ENCODE peak calls at places on chromosomes 1 and 21, in eight cellular contexts. D is CD8-positive, alpha-beta T cell; X is KG1; Y is AG09319; Q is SHP77; K is NCI-H226; T is AG09309; C is glomerular endothelial cell. L is an unnamed sample.

GRCh38 chr1:6753320-6754140 is 31.7 kb upstream of the CAMTA1 start:
- DNase-seq in C (no peak), K (peak; percentile 48), Q (no peak), X (no peak), D (no peak), Y (no peak), T (no peak), L (no peak)

GRCh38 chr1:65059930-65060538 is 88.0 kb upstream of the AK4 start:
- DNase-seq in Q (no peak), Y (no peak), K (no peak), D (no peak), T (no peak), X (no peak), C (no peak), L (no peak)

GRCh38 chr21:35488941-35489340 is 439.8 kb upstream of the RUNX1 start:
- DNase-seq in K (no peak), D (no peak), Y (no peak), X (no peak), Q (no peak), T (no peak), C (no peak), L (no peak)

GRCh38 chr1:184118051-184118450 is 66.5 kb downstream of the TSEN15 start:
- DNase-seq in Q (no peak), C (no peak), Y (peak; percentile 71), D (no peak), X (no peak), T (peak; percentile 82), K (peak; percentile 98), L (peak; percentile 98)

GRCh38 chr21:38597436-38597835 is 99.2 kb upstream of the ERG start:
- DNase-seq in Y (no peak), T (no peak), X (no peak), C (no peak), K (no peak), Q (no peak), D (no peak), L (no peak)

GRCh38 chr1:236141447-236142357 is 637 bp upstream of the GPR137B start:
- DNase-seq in C (no peak), D (peak; percentile 37), K (peak; percentile 1), Y (no peak), X (no peak), T (peak; percentile 40), Q (peak; percentile 34), L (no peak)

GRCh38 chr1:68141079-68141800 is 90.8 kb upstream of the DIRAS3 start:
- DNase-seq in X (no peak), Q (no peak), Y (peak; percentile 29), C (no peak), D (no peak), K (peak; percentile 67), T (no peak), L (no peak)

GRCh38 chr21:16343776-16344175 is 614.0 kb downstream of the USP25 start:
- DNase-seq in Y (no peak), T (no peak), X (no peak), D (no peak), C (no peak), Q (no peak), K (no peak), L (no peak)

GRCh38 chr1:1206376-1207253 is at the start of gene TNFRSF18:
- DNase-seq in Y (no peak), T (no peak), C (no peak), X (no peak), Q (no peak), D (peak; percentile 31), K (no peak), L (no peak)

GRCh38 chr21:35023396-35024070 is 25.6 kb downstream of the RUNX1 start:
- DNase-seq in Y (no peak), T (no peak), C (no peak), Q (no peak), D (no peak), X (no peak), K (no peak), L (no peak)

GRCh38 chr1:244047739-244048565 is 3.1 kb upstream of the ZBTB18 start:
- DNase-seq in Y (peak; percentile 99), D (peak; percentile 98), K (peak; percentile 98), C (peak; percentile 65), Q (peak; percentile 98), X (peak; percentile 99), T (peak; percentile 97), L (peak; percentile 98)

GRCh38 chr1:224884428-224884827 is 45.0 kb upstream of the DNAH14 start:
- DNase-seq in D (no peak), C (no peak), Y (no peak), T (no peak), K (peak; percentile 60), X (no peak), Q (no peak), L (no peak)

GRCh38 chr1:14135070-14135469 is 435.1 kb downstream of the PRDM2 start:
- DNase-seq in Y (no peak), D (no peak), Q (no peak), T (no peak), C (no peak), K (no peak), X (no peak), L (no peak)

GRCh38 chr1:43822040-43822439 is 111.6 kb upstream of the ARTN start:
- DNase-seq in K (peak; percentile 94), C (peak; percentile 81), X (no peak), T (peak; percentile 74), Y (peak; percentile 44), D (no peak), Q (no peak), L (peak; percentile 74)

GRCh38 chr1:183685112-183685713 is 32.1 kb upstream of the APOBEC4 start:
- DNase-seq in D (no peak), X (peak; percentile 37), K (peak; percentile 31), Q (peak; percentile 33), T (no peak), C (peak; percentile 42), Y (no peak), L (peak; percentile 16)

GRCh38 chr1:204296431-204296988 is 63.2 kb downstream of the PLEKHA6 start:
- DNase-seq in X (no peak), D (no peak), K (peak; percentile 98), C (no peak), Y (peak; percentile 58), Q (no peak), T (peak; percentile 86), L (peak; percentile 85)

GRCh38 chr21:35344582-35344981 is 295.5 kb upstream of the RUNX1 start:
- DNase-seq in X (no peak), Q (no peak), C (no peak), T (no peak), Y (no peak), K (no peak), D (no peak), L (no peak)

GRCh38 chr1:74246266-74246665 is 11.1 kb downstream of the TNNI3K start:
- DNase-seq in X (no peak), C (no peak), T (no peak), Q (no peak), Y (no peak), K (no peak), D (no peak), L (no peak)

GRCh38 chr1:46517010-46517600 is 27.5 kb downstream of the DMBX1 start:
- DNase-seq in Y (no peak), Q (no peak), C (no peak), D (no peak), K (peak; percentile 6), T (no peak), X (no peak), L (no peak)

GRCh38 chr1:78070758-78071157 is 25.0 kb downstream of the GIPC2 start:
- DNase-seq in D (no peak), Y (peak; percentile 38), X (no peak), T (peak; percentile 61), Q (no peak), C (no peak), K (peak; percentile 61), L (no peak)